ENCODE peak calls at places on chromosome 4, in nine cellular contexts. P is cardiac muscle cell, X is bronchial epithelial cell, U is activated B cell treated with CpG ODN at 0.5 μM for 24 hours, Y is GM06990, V is PC-9, J is HFFc6, G is colonic mucosa, Z is AG10803. K is an unnamed sample.

GRCh38 chr4:124943145-124943889 is 230.8 kb upstream of the ANKRD50 start:
- DNase-seq in P (no peak), X (peak), U (no peak), Y (no peak), V (peak), J (peak), G (no peak), Z (peak), K (no peak)

GRCh38 chr4:7908668-7909067 is 31.0 kb downstream of the AFAP1 start:
- DNase-seq in P (no peak), X (no peak), U (no peak), Y (no peak), V (no peak), J (no peak), G (no peak), Z (no peak), K (no peak)

GRCh38 chr4:108047199-108047598 is 57.5 kb downstream of the HADH start:
- DNase-seq in P (no peak), X (no peak), U (no peak), Y (no peak), V (no peak), J (no peak), G (no peak), Z (no peak), K (no peak)

GRCh38 chr4:173243321-173243720 is 74.7 kb downstream of the GALNT7 start:
- DNase-seq in P (no peak), X (peak), U (no peak), Y (no peak), V (peak), J (peak), G (no peak), Z (peak), K (no peak)

GRCh38 chr4:185742766-185743165 is 69.2 kb downstream of the SORBS2 start:
- DNase-seq in P (no peak), X (peak), U (no peak), Y (no peak), V (peak), J (no peak), G (no peak), Z (no peak), K (no peak)

GRCh38 chr4:1337951-1338751 is 8.9 kb upstream of the UVSSA start:
- DNase-seq in P (no peak), X (no peak), U (no peak), Y (no peak), V (no peak), J (no peak), G (no peak), Z (no peak), K (no peak)

GRCh38 chr4:20982544-20982943 is 282.3 kb downstream of the PACRGL start:
- DNase-seq in P (no peak), X (no peak), U (no peak), Y (no peak), V (no peak), J (no peak), G (no peak), Z (no peak), K (no peak)

GRCh38 chr4:53010320-53010719 is 148.2 kb downstream of the RASL11B start:
- DNase-seq in P (no peak), X (no peak), U (no peak), Y (no peak), V (no peak), J (no peak), G (no peak), Z (peak), K (no peak)

GRCh38 chr4:154344686-154345085 is 146.9 kb downstream of the DCHS2 start:
- DNase-seq in P (peak), X (no peak), U (no peak), Y (no peak), V (no peak), J (no peak), G (no peak), Z (no peak), K (no peak)
- TF ChIP-seq CTCF in P (no peak), X (no peak), U (no peak), Y (peak), V (no peak), J (no peak), G (no peak), Z (no peak), K (no peak)

GRCh38 chr4:111842336-111842735 is 302.9 kb upstream of the FAM241A start:
- DNase-seq in P (no peak), X (peak), U (no peak), Y (no peak), V (no peak), J (no peak), G (no peak), Z (peak), K (no peak)

GRCh38 chr4:111849726-111850284 is 295.4 kb upstream of the FAM241A start:
- DNase-seq in P (no peak), X (no peak), U (no peak), Y (no peak), V (no peak), J (no peak), G (no peak), Z (peak), K (no peak)

DNA sequence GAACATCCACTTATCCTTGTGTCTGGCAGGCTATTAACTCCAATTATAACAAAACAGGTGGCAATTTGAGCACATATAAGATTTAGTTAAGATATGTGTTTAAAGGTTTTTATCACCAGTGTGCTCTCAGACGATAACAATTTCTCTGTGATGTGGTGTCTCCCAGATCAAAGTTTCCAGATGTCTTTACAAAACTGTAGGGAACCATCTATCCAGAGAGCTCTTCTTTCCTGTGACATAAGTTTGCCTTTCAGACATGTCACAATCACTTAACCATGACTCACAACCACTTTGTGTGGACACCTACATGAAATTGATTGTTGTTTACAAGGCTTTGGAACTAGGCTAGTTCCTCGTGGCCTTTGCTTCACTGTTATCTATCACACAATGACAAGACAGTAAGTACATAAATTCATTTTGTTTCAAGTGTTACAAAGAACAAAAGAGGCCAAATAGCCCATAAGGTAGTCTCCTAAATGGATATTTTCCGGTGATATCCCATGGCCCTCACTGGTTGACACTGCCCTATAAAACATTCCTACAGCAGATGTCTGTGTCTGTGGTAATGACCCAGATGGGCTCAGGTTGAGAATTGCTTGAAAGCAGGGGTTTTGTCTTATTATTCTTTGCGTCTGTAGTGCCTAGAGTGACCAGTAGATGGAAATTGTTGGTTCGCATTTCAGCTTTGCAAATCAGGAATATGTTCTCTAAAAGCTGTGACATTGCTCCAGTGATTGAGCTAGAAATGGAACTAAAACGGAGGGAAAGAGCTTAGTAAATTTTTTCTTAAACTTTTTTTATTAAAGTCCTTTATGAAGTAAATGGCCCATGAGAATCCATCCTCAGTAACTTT is 297.8 kb upstream of the FAM241A start:
- DNase-seq in P (no peak), X (no peak), U (no peak), Y (no peak), V (no peak), J (peak), G (no peak), Z (peak), K (no peak)
- TF ChIP-seq CTCF in P (no peak), X (no peak), U (no peak), Y (peak), V (peak), J (peak), G (no peak), Z (peak), K (no peak)

DNA sequence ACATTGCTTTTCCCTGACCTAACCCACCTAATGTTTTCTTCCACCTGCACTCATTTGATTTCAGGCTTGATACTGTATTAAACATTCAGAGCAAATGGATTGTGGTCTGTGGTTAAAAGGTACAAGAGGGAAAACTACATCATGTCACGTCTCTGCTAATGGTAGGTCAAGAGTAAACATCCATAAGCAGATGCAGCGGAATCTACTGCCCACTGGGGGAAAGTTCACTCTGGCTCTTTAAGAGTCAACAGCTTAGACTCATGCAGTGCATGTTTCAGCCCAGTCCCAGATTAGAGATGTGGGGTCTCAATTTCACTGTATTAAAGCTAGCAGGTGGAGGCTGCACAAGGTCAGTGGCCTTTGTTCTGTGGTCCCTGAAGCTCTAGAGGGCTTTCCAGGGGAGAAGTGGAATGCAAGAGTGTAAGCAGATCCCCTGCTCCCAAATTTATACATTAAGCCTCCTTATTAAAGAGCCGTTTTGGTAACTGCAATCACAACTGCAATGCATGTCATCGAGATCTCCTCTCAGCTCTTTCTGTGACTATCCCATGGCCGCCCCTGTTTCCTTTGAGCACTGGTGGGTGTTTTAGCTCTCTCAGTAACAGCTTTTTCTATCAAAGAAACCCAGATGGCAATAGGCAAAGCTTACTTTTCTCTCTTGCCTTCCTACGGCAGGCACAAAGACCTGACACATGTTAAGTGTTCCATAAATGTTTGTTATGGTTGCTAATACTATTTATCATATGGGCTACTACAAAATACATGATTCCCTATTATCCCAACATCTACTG is 53.5 kb downstream of the LDB2 start:
- DNase-seq in P (no peak), X (no peak), U (no peak), Y (no peak), V (no peak), J (peak), G (no peak), Z (no peak), K (no peak)
- TF ChIP-seq CTCF in P (no peak), X (no peak), U (no peak), Y (no peak), V (no peak), J (peak), G (no peak), Z (no peak), K (no peak)

GRCh38 chr4:17599826-17600225 is 14.6 kb upstream of the MED28 start:
- DNase-seq in P (no peak), X (no peak), U (no peak), Y (no peak), V (no peak), J (no peak), G (no peak), Z (peak), K (no peak)

GRCh38 chr4:17595471-17596005 is 18.5 kb downstream of the LAP3 start:
- DNase-seq in P (no peak), X (no peak), U (no peak), Y (peak), V (no peak), J (no peak), G (no peak), Z (no peak), K (no peak)

DNA sequence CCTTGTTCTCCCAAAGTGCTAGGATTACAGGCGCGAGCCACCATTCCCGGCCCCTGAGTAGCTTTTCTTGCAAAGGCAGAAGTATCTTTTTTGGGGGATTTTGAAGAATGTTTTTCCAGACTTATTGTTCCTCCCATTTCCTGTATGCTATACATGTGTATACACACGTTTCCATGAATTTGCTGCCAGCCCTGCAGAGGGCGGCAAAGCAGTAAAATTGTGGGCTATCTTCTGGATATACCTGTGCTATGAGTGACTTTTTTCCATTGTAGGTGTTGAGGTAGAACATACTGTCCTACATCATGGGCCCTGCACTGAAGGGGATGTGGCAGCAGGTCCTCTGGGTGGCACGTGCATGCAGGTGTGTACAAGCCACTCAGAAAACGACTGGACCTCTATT is 16.9 kb upstream of the MED28 start:
- DNase-seq in P (no peak), X (peak), U (no peak), Y (no peak), V (no peak), J (no peak), G (peak), Z (peak), K (no peak)
- TF ChIP-seq CTCF in P (peak), X (peak), U (no peak), Y (peak), V (peak), J (peak), G (no peak), Z (peak), K (no peak)

GRCh38 chr4:85707591-85707990 is 232.6 kb downstream of the ARHGAP24 start:
- DNase-seq in P (no peak), X (no peak), U (no peak), Y (peak), V (no peak), J (no peak), G (no peak), Z (no peak), K (no peak)

GRCh38 chr4:85703098-85703497 is 228.1 kb downstream of the ARHGAP24 start:
- DNase-seq in P (no peak), X (no peak), U (no peak), Y (no peak), V (no peak), J (peak), G (no peak), Z (peak), K (no peak)

GRCh38 chr4:85713005-85713404 is 238.1 kb downstream of the ARHGAP24 start:
- DNase-seq in P (no peak), X (no peak), U (no peak), Y (no peak), V (no peak), J (no peak), G (no peak), Z (no peak), K (no peak)

GRCh38 chr4:85708468-85708867 is 233.5 kb downstream of the ARHGAP24 start:
- DNase-seq in P (peak), X (no peak), U (no peak), Y (no peak), V (no peak), J (no peak), G (no peak), Z (no peak), K (no peak)
- TF ChIP-seq CTCF in P (no peak), X (no peak), U (no peak), Y (no peak), V (no peak), J (no peak), G (no peak), Z (no peak), K (no peak)

DNA sequence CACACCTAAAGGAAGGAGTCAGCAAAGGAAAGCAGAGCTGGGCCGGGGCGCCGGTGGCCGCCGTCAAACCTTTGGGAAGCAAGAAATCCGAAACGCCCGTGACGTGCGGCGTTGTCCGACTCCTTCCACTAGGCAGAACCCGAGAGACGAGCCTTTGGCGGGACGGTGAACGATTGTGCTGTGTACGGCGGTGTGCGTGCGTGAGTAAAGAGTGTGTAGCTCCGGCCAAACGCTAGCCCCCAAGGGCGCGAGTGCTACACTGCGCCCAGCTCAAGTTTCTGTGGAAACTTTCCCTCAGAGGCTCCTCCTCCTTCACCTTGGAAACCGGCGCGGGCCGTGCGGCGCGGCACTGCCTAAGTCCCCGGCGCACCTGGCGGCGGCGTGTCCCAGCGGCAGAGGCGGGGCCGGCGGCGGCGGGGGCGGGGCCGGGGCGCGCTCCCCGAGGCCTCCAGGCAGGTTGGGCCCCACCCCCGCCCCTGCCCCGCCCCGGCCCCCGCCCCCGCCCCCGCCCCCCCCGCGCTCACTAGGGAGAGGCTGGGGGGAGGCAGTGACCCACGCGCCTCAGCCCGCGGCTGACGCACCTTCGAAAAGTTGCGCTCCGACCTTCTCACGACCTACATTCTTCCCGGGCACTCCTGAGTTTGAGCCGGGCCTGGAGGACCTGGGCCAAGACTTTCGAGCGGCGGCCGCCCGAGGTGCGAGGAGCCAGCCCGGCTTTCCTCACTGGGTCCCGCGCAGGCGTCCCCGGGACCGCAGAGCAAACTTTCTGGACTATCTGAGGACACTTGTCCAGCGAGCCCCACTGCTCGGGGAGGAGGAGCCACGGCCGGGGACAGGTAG is at the start of gene FHIP1A:
- DNase-seq in P (peak), X (peak), U (peak), Y (peak), V (peak), J (peak), G (peak), Z (peak), K (no peak)
- TF ChIP-seq CTCF in P (no peak), X (peak), U (no peak), Y (no peak), V (no peak), J (no peak), G (no peak), Z (peak), K (no peak)